ENCODE peak calls at places on chromosomes 13 and 19, in four cellular contexts. K, W, Q and A are unnamed samples.
A peak's percentile ranks its signal among the peaks of the same experiment; 100 is the strongest.

GRCh38 chr19:54893406-54893805 is 12.5 kb upstream of the NCR1 start:
- DNase-seq in W (no peak), K (no peak), Q (no peak), A (no peak)

GRCh38 chr19:49132974-49133609 is 13.7 kb downstream of the PPFIA3 start:
- DNase-seq in W (no peak), K (no peak), Q (no peak), A (no peak)

GRCh38 chr19:47729468-47729798 is 15.9 kb upstream of the NOP53 start:
- DNase-seq in K (no peak), Q (no peak), W (peak; percentile 86), A (no peak)

GRCh38 chr13:99288069-99288468 is 19.1 kb downstream of the GPR183 start:
- DNase-seq in W (no peak), K (no peak), Q (peak; percentile 30), A (no peak)

GRCh38 chr19:1143828-1144399 is 30.2 kb downstream of the SBNO2 start:
- DNase-seq in W (no peak), K (no peak), Q (no peak), A (no peak)

GRCh38 chr13:51999525-51999924 is 11.7 kb downstream of the ATP7B start:
- DNase-seq in K (no peak), Q (peak; percentile 60), W (no peak), A (peak; percentile 8)

GRCh38 chr19:47004012-47004465 is 15.6 kb upstream of the NPAS1 start:
- DNase-seq in Q (no peak), W (no peak), K (no peak), A (no peak)

GRCh38 chr19:55703790-55704215 is 28.8 kb downstream of the EPN1 start:
- DNase-seq in K (no peak), Q (peak; percentile 24), W (peak; percentile 20), A (no peak)

GRCh38 chr19:49553451-49554271 is 25.9 kb downstream of the RCN3 start:
- DNase-seq in Q (no peak), W (peak; percentile 83), K (peak; percentile 39), A (no peak)

GRCh38 chr19:50203281-50204080 is at the start of gene MYH14:
- DNase-seq in K (no peak), Q (peak; percentile 97), W (peak; percentile 65), A (peak; percentile 66)

GRCh38 chr13:46119883-46120614 is 15.2 kb upstream of the CPB2 start:
- DNase-seq in Q (no peak), W (peak; percentile 70), K (no peak), A (no peak)

GRCh38 chr13:99124695-99125334 is 75.8 kb upstream of the UBAC2 start:
- DNase-seq in K (no peak), W (peak; percentile 79), Q (no peak), A (no peak)

GRCh38 chr19:35843676-35844481 is 8.4 kb downstream of the NPHS1 start:
- DNase-seq in K (no peak), Q (no peak), W (no peak), A (no peak)

GRCh38 chr19:9498183-9498902 is at the start of gene ZNF560:
- DNase-seq in Q (no peak), W (peak; percentile 58), K (no peak), A (no peak)

GRCh38 chr19:51687791-51688664 is 5.1 kb upstream of the SPACA6 start:
- DNase-seq in K (no peak), Q (peak; percentile 70), W (peak; percentile 55), A (no peak)

GRCh38 chr19:3289971-3290569 is 65.6 kb downstream of the CELF5 start:
- DNase-seq in Q (no peak), W (no peak), K (no peak), A (no peak)

GRCh38 chr13:48585456-48585840 is 52.6 kb upstream of the RCBTB2 start:
- DNase-seq in W (peak; percentile 57), K (no peak), Q (peak; percentile 86), A (no peak)

GRCh38 chr19:1252818-1253513 is 4.6 kb downstream of the MIDN start:
- DNase-seq in Q (peak; percentile 94), K (no peak), W (peak; percentile 98), A (no peak)

GRCh38 chr19:24046550-24046949 is 40.4 kb upstream of the ZNF254 start:
- DNase-seq in W (no peak), Q (no peak), K (no peak), A (no peak)